ENCODE peak calls at places on chromosomes 1 and 21, in four cellular contexts. One of them, this sample, is unnamed.

GRCh38 chr1:68363346-68363745 is 86.4 kb downstream of the RPE65 start:
- DNase-seq in tibial nerve: no peak
- DNase-seq in mammary epithelial cell: peak; percentile 30
- DNase-seq in naive thymus-derived CD4-positive, alpha-beta T cell: no peak
- DNase-seq in this sample: no peak

GRCh38 chr1:101302831-101303511 is 66.2 kb downstream of the S1PR1 start:
- DNase-seq in tibial nerve: no peak
- DNase-seq in mammary epithelial cell: no peak
- DNase-seq in naive thymus-derived CD4-positive, alpha-beta T cell: no peak
- DNase-seq in this sample: no peak

GRCh38 chr1:28832966-28833365 is 21.0 kb downstream of the OPRD1 start:
- DNase-seq in tibial nerve: no peak
- DNase-seq in mammary epithelial cell: no peak
- DNase-seq in naive thymus-derived CD4-positive, alpha-beta T cell: no peak
- DNase-seq in this sample: no peak

GRCh38 chr1:201636065-201636464 is 97.1 kb downstream of the NAV1 start:
- DNase-seq in tibial nerve: no peak
- DNase-seq in mammary epithelial cell: no peak
- DNase-seq in naive thymus-derived CD4-positive, alpha-beta T cell: no peak
- DNase-seq in this sample: no peak

GRCh38 chr1:205472737-205473565 is 17.1 kb upstream of the BLACAT1 start:
- DNase-seq in tibial nerve: no peak
- DNase-seq in mammary epithelial cell: no peak
- DNase-seq in naive thymus-derived CD4-positive, alpha-beta T cell: no peak
- DNase-seq in this sample: no peak

GRCh38 chr21:42565886-42566523 is 52.4 kb downstream of the SLC37A1 start:
- DNase-seq in tibial nerve: no peak
- DNase-seq in mammary epithelial cell: no peak
- DNase-seq in naive thymus-derived CD4-positive, alpha-beta T cell: peak; percentile 15
- DNase-seq in this sample: peak; percentile 9

GRCh38 chr1:45522324-45523104 is 830 bp upstream of the PRDX1 start:
- DNase-seq in tibial nerve: no peak
- DNase-seq in mammary epithelial cell: no peak
- DNase-seq in naive thymus-derived CD4-positive, alpha-beta T cell: no peak
- DNase-seq in this sample: peak; percentile 23

GRCh38 chr1:15196069-15196468 is 42.5 kb downstream of the TMEM51 start:
- DNase-seq in tibial nerve: no peak
- DNase-seq in mammary epithelial cell: no peak
- DNase-seq in naive thymus-derived CD4-positive, alpha-beta T cell: no peak
- DNase-seq in this sample: no peak

GRCh38 chr1:162872981-162873380 is 12.0 kb upstream of the CCDC190 start:
- DNase-seq in tibial nerve: no peak
- DNase-seq in mammary epithelial cell: no peak
- DNase-seq in naive thymus-derived CD4-positive, alpha-beta T cell: no peak
- DNase-seq in this sample: no peak

GRCh38 chr1:151606384-151606783 is 5.5 kb upstream of the SNX27 start:
- DNase-seq in tibial nerve: no peak
- DNase-seq in mammary epithelial cell: peak; percentile 94
- DNase-seq in naive thymus-derived CD4-positive, alpha-beta T cell: no peak
- DNase-seq in this sample: no peak

GRCh38 chr21:39533545-39534226 is 79.1 kb upstream of the B3GALT5 start:
- DNase-seq in tibial nerve: no peak
- DNase-seq in mammary epithelial cell: no peak
- DNase-seq in naive thymus-derived CD4-positive, alpha-beta T cell: no peak
- DNase-seq in this sample: no peak

GRCh38 chr1:231194843-231195516 is 33.1 kb downstream of the TRIM67 start:
- DNase-seq in tibial nerve: no peak
- DNase-seq in mammary epithelial cell: no peak
- DNase-seq in naive thymus-derived CD4-positive, alpha-beta T cell: no peak
- DNase-seq in this sample: no peak

GRCh38 chr1:221543529-221544120 is 198.3 kb downstream of the DUSP10 start:
- DNase-seq in tibial nerve: no peak
- DNase-seq in mammary epithelial cell: peak; percentile 25
- DNase-seq in naive thymus-derived CD4-positive, alpha-beta T cell: no peak
- DNase-seq in this sample: no peak

GRCh38 chr1:225447001-225447615 is 19.3 kb upstream of the LBR start:
- DNase-seq in tibial nerve: no peak
- DNase-seq in mammary epithelial cell: no peak
- DNase-seq in naive thymus-derived CD4-positive, alpha-beta T cell: no peak
- DNase-seq in this sample: no peak

GRCh38 chr1:154342836-154343472 is 17.6 kb downstream of the ATP8B2 start:
- DNase-seq in tibial nerve: no peak
- DNase-seq in mammary epithelial cell: no peak
- DNase-seq in naive thymus-derived CD4-positive, alpha-beta T cell: peak; percentile 60
- DNase-seq in this sample: no peak

GRCh38 chr21:35075546-35075945 is 26.4 kb upstream of the RUNX1 start:
- DNase-seq in tibial nerve: peak; percentile 22
- DNase-seq in mammary epithelial cell: peak; percentile 48
- DNase-seq in naive thymus-derived CD4-positive, alpha-beta T cell: no peak
- DNase-seq in this sample: no peak

GRCh38 chr1:159705251-159705910 is 9.0 kb downstream of the CRP start:
- DNase-seq in tibial nerve: no peak
- DNase-seq in mammary epithelial cell: no peak
- DNase-seq in naive thymus-derived CD4-positive, alpha-beta T cell: no peak
- DNase-seq in this sample: no peak

GRCh38 chr1:174397261-174397660 is 50.5 kb upstream of the GPR52 start:
- DNase-seq in tibial nerve: no peak
- DNase-seq in mammary epithelial cell: peak; percentile 70
- DNase-seq in naive thymus-derived CD4-positive, alpha-beta T cell: no peak
- DNase-seq in this sample: no peak

GRCh38 chr21:44477131-44477530 is 21.8 kb downstream of the LRRC3 start:
- DNase-seq in tibial nerve: no peak
- DNase-seq in mammary epithelial cell: no peak
- DNase-seq in naive thymus-derived CD4-positive, alpha-beta T cell: no peak
- DNase-seq in this sample: no peak

GRCh38 chr1:222654849-222655248 is 37.0 kb downstream of the MIA3 start:
- DNase-seq in tibial nerve: peak; percentile 16
- DNase-seq in mammary epithelial cell: no peak
- DNase-seq in naive thymus-derived CD4-positive, alpha-beta T cell: peak; percentile 62
- DNase-seq in this sample: no peak

GRCh38 chr1:79074975-79075374 is 68.4 kb upstream of the ADGRL4 start:
- DNase-seq in tibial nerve: no peak
- DNase-seq in mammary epithelial cell: peak; percentile 41
- DNase-seq in naive thymus-derived CD4-positive, alpha-beta T cell: no peak
- DNase-seq in this sample: no peak

GRCh38 chr1:32142446-32143301 is 34.8 kb downstream of the KPNA6 start:
- DNase-seq in tibial nerve: peak; percentile 40
- DNase-seq in mammary epithelial cell: peak; percentile 44
- DNase-seq in naive thymus-derived CD4-positive, alpha-beta T cell: no peak
- DNase-seq in this sample: peak; percentile 39

GRCh38 chr1:48524892-48525467 is 53.0 kb upstream of the SPATA6 start:
- DNase-seq in tibial nerve: no peak
- DNase-seq in mammary epithelial cell: no peak
- DNase-seq in naive thymus-derived CD4-positive, alpha-beta T cell: no peak
- DNase-seq in this sample: no peak

GRCh38 chr21:34185051-34185750 is 111.8 kb downstream of the MRPS6 start:
- DNase-seq in tibial nerve: no peak
- DNase-seq in mammary epithelial cell: no peak
- DNase-seq in naive thymus-derived CD4-positive, alpha-beta T cell: no peak
- DNase-seq in this sample: no peak

GRCh38 chr1:227888404-227889046 is 59.2 kb downstream of the WNT9A start:
- DNase-seq in tibial nerve: no peak
- DNase-seq in mammary epithelial cell: no peak
- DNase-seq in naive thymus-derived CD4-positive, alpha-beta T cell: peak; percentile 14
- DNase-seq in this sample: peak; percentile 13
- H3K4me1 ChIP-seq in tibial nerve: peaks cover 24% of the 10 kb centered on the region
- H3K4me1 ChIP-seq in mammary epithelial cell: peaks cover 31% of the 10 kb centered on the region
- H3K4me1 ChIP-seq in naive thymus-derived CD4-positive, alpha-beta T cell: peaks cover 30% of the 10 kb centered on the region
- H3K4me1 ChIP-seq in this sample: peaks cover 14% of the 10 kb centered on the region

DNA sequence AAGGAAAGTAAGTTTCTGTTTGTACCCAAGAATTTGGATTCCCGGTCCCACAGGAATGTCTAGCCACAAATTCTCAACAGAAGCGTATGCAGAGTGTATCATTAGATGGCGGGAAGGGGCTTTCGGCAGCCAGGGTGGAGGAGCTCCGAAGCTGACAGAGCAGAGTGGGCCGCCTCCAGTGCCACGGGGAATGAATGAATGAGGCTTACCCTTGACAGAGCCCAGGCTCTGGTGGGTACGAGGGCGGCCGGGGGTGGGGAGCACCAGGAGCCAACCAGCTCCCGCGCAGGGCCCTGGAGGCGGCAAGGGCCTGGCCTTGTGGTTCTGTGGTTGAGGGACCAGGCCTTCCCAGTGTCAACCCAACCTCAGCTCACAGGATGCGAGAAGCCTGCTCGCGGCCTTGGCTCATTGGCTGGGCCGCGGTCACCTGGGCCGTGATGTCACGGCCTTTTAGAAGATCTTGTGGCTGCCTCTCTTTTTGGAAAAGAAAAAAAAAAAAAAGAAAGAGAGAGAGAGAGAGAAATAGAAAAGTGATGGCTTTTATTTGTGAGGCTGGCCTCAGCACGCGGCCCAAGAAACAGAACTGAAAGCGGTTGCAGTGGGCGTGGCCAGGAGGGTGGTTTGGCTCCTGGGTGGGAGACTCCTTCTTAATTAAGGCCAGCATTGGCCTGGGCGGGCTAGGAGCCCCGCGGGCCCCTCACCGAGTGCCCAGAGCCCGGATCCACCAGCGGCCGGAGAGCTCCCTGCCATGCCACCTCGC is 34.9 kb upstream of the RUNX3 start:
- DNase-seq in tibial nerve: no peak
- DNase-seq in mammary epithelial cell: no peak
- DNase-seq in naive thymus-derived CD4-positive, alpha-beta T cell: peak; percentile 94
- DNase-seq in this sample: no peak
- H3K4me3 ChIP-seq in tibial nerve: peak overlapping the region; percentile 23
- H3K4me3 ChIP-seq in mammary epithelial cell: no peak overlapping the region
- H3K4me3 ChIP-seq in naive thymus-derived CD4-positive, alpha-beta T cell: peak overlapping the region; percentile 65
- H3K4me3 ChIP-seq in this sample: no peak overlapping the region

DNA sequence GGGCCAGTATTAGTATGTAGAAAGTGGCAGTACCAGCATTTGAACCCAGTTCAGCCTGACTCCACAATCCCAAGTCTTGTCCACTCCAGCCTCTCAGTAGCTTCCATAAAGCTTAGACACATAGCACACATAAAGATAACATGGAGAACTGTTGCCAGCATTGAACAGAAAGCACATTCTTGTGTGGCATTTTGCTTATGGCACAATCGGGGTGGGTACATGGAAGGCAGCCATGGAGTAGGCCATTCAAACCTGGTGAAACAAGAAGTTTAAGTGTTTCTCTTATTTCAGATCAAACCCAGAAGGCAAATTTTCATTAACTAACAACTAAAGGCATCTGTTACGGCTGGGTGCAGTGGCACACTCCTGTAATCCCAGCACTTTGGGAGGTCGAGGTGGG is 102.7 kb downstream of the HIVEP3 start:
- DNase-seq in tibial nerve: no peak
- DNase-seq in mammary epithelial cell: no peak
- DNase-seq in naive thymus-derived CD4-positive, alpha-beta T cell: no peak
- DNase-seq in this sample: no peak
- H3K27ac ChIP-seq in tibial nerve: peak overlapping the region; percentile 40
- H3K27ac ChIP-seq in mammary epithelial cell: no peak overlapping the region
- H3K27ac ChIP-seq in naive thymus-derived CD4-positive, alpha-beta T cell: no peak overlapping the region
- H3K27ac ChIP-seq in this sample: no peak overlapping the region

DNA sequence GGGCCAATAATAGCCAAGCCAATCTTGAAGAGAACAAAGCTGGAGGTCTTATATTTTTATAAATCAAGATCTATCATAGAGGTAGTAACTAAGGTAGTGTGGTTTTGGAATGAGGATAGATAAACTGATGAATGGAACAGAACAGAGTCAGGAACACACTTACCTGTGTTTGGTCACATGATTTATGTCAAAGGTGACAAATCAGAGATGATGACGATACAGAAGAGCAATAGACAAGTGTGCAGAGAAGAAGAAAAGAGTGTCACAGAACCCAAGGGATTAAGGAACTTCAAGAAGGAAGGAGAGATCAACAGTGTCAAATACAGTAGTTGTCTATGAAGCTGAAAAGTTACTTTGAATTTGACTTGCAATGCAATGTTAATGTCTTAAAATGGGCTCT is 16.1 kb upstream of the CD34 start:
- DNase-seq in tibial nerve: no peak
- DNase-seq in mammary epithelial cell: no peak
- DNase-seq in naive thymus-derived CD4-positive, alpha-beta T cell: no peak
- DNase-seq in this sample: no peak
- H3K4me1 ChIP-seq in tibial nerve: no peaks in the 10 kb centered on the region
- H3K4me1 ChIP-seq in mammary epithelial cell: no peaks in the 10 kb centered on the region
- H3K4me1 ChIP-seq in naive thymus-derived CD4-positive, alpha-beta T cell: no peaks in the 10 kb centered on the region
- H3K4me1 ChIP-seq in this sample: no peaks in the 10 kb centered on the region

GRCh38 chr1:61240878-61241277 is 158.5 kb downstream of the NFIA start:
- DNase-seq in tibial nerve: no peak
- DNase-seq in mammary epithelial cell: no peak
- DNase-seq in naive thymus-derived CD4-positive, alpha-beta T cell: no peak
- DNase-seq in this sample: no peak
- H3K4me3 ChIP-seq in tibial nerve: no peak overlapping the region
- H3K4me3 ChIP-seq in mammary epithelial cell: no peak overlapping the region
- H3K4me3 ChIP-seq in naive thymus-derived CD4-positive, alpha-beta T cell: no peak overlapping the region
- H3K4me3 ChIP-seq in this sample: no peak overlapping the region